ENCODE peak calls at places on chromosomes 11 and 22, in ten cellular contexts. One of them, this sample, is unnamed.

GRCh38 chr11:15106201-15106965 is 8.3 kb upstream of the INSC start:
- DNase-seq in stimulated activated CD4-positive, alpha-beta T cell treated with anti-CD3 and anti-CD28 coated beads, Interleukin-4, amount 100 ng/mL, for 24 hours: no peak
- DNase-seq in thoracic aorta: no peak
- DNase-seq in T1000: no peak
- DNase-seq in CD8-positive, alpha-beta memory T cell: no peak
- DNase-seq in activated CD8-positive, alpha-beta memory T cell treated with anti-CD3 and anti-CD28 coated beads, Interleukin-2, amount 50 U/mL, for 48 hours: no peak
- DNase-seq in nucleus accumbens: no peak
- DNase-seq in cardiac muscle cell: peak
- DNase-seq in stimulated activated naive CD8-positive, alpha-beta T cell treated with anti-CD3 and anti-CD28 coated beads, Interleukin-15, Interleukin-2, amounts not matched to agents 100 U/mL and 50 U/mL, for 24 hours: no peak
- DNase-seq in T-cell: no peak
- DNase-seq in this sample: no peak

GRCh38 chr11:93986716-93987115 is 34.4 kb upstream of the HEPHL1 start:
- DNase-seq in stimulated activated naive CD8-positive, alpha-beta T cell treated with anti-CD3 and anti-CD28 coated beads, Interleukin-15, Interleukin-2, amounts not matched to agents 100 U/mL and 50 U/mL, for 24 hours: no peak
- DNase-seq in activated CD8-positive, alpha-beta memory T cell treated with anti-CD3 and anti-CD28 coated beads, Interleukin-2, amount 50 U/mL, for 48 hours: no peak
- DNase-seq in T-cell: no peak
- DNase-seq in nucleus accumbens: no peak
- DNase-seq in thoracic aorta: no peak
- DNase-seq in T1000: no peak
- DNase-seq in cardiac muscle cell: peak
- DNase-seq in CD8-positive, alpha-beta memory T cell: no peak
- DNase-seq in stimulated activated CD4-positive, alpha-beta T cell treated with anti-CD3 and anti-CD28 coated beads, Interleukin-4, amount 100 ng/mL, for 24 hours: no peak
- DNase-seq in this sample: no peak

GRCh38 chr11:29166306-29166705 is 850.5 kb downstream of the KCNA4 start:
- DNase-seq in thoracic aorta: no peak
- DNase-seq in CD8-positive, alpha-beta memory T cell: no peak
- DNase-seq in T-cell: no peak
- DNase-seq in stimulated activated CD4-positive, alpha-beta T cell treated with anti-CD3 and anti-CD28 coated beads, Interleukin-4, amount 100 ng/mL, for 24 hours: no peak
- DNase-seq in T1000: no peak
- DNase-seq in nucleus accumbens: no peak
- DNase-seq in activated CD8-positive, alpha-beta memory T cell treated with anti-CD3 and anti-CD28 coated beads, Interleukin-2, amount 50 U/mL, for 48 hours: no peak
- DNase-seq in cardiac muscle cell: no peak
- DNase-seq in stimulated activated naive CD8-positive, alpha-beta T cell treated with anti-CD3 and anti-CD28 coated beads, Interleukin-15, Interleukin-2, amounts not matched to agents 100 U/mL and 50 U/mL, for 24 hours: no peak
- DNase-seq in this sample: no peak

GRCh38 chr22:36010090-36010489 is 18.5 kb downstream of the RBFOX2 start:
- DNase-seq in T1000: no peak
- DNase-seq in activated CD8-positive, alpha-beta memory T cell treated with anti-CD3 and anti-CD28 coated beads, Interleukin-2, amount 50 U/mL, for 48 hours: no peak
- DNase-seq in nucleus accumbens: no peak
- DNase-seq in stimulated activated naive CD8-positive, alpha-beta T cell treated with anti-CD3 and anti-CD28 coated beads, Interleukin-15, Interleukin-2, amounts not matched to agents 100 U/mL and 50 U/mL, for 24 hours: no peak
- DNase-seq in cardiac muscle cell: no peak
- DNase-seq in stimulated activated CD4-positive, alpha-beta T cell treated with anti-CD3 and anti-CD28 coated beads, Interleukin-4, amount 100 ng/mL, for 24 hours: no peak
- DNase-seq in thoracic aorta: no peak
- DNase-seq in T-cell: no peak
- DNase-seq in CD8-positive, alpha-beta memory T cell: no peak
- DNase-seq in this sample: peak

GRCh38 chr11:130886704-130887103 is 29.6 kb downstream of the SNX19 start:
- DNase-seq in CD8-positive, alpha-beta memory T cell: no peak
- DNase-seq in stimulated activated naive CD8-positive, alpha-beta T cell treated with anti-CD3 and anti-CD28 coated beads, Interleukin-15, Interleukin-2, amounts not matched to agents 100 U/mL and 50 U/mL, for 24 hours: no peak
- DNase-seq in thoracic aorta: no peak
- DNase-seq in cardiac muscle cell: no peak
- DNase-seq in T1000: no peak
- DNase-seq in activated CD8-positive, alpha-beta memory T cell treated with anti-CD3 and anti-CD28 coated beads, Interleukin-2, amount 50 U/mL, for 48 hours: no peak
- DNase-seq in T-cell: no peak
- DNase-seq in nucleus accumbens: no peak
- DNase-seq in stimulated activated CD4-positive, alpha-beta T cell treated with anti-CD3 and anti-CD28 coated beads, Interleukin-4, amount 100 ng/mL, for 24 hours: no peak
- DNase-seq in this sample: no peak

GRCh38 chr11:32466279-32466915 is 31.1 kb upstream of the WT1 start:
- DNase-seq in stimulated activated naive CD8-positive, alpha-beta T cell treated with anti-CD3 and anti-CD28 coated beads, Interleukin-15, Interleukin-2, amounts not matched to agents 100 U/mL and 50 U/mL, for 24 hours: no peak
- DNase-seq in T-cell: no peak
- DNase-seq in CD8-positive, alpha-beta memory T cell: no peak
- DNase-seq in T1000: no peak
- DNase-seq in cardiac muscle cell: peak
- DNase-seq in nucleus accumbens: no peak
- DNase-seq in stimulated activated CD4-positive, alpha-beta T cell treated with anti-CD3 and anti-CD28 coated beads, Interleukin-4, amount 100 ng/mL, for 24 hours: no peak
- DNase-seq in thoracic aorta: no peak
- DNase-seq in activated CD8-positive, alpha-beta memory T cell treated with anti-CD3 and anti-CD28 coated beads, Interleukin-2, amount 50 U/mL, for 48 hours: no peak
- DNase-seq in this sample: no peak

GRCh38 chr11:31199403-31199802 is 170.1 kb downstream of the DCDC1 start:
- DNase-seq in CD8-positive, alpha-beta memory T cell: no peak
- DNase-seq in activated CD8-positive, alpha-beta memory T cell treated with anti-CD3 and anti-CD28 coated beads, Interleukin-2, amount 50 U/mL, for 48 hours: no peak
- DNase-seq in stimulated activated naive CD8-positive, alpha-beta T cell treated with anti-CD3 and anti-CD28 coated beads, Interleukin-15, Interleukin-2, amounts not matched to agents 100 U/mL and 50 U/mL, for 24 hours: no peak
- DNase-seq in stimulated activated CD4-positive, alpha-beta T cell treated with anti-CD3 and anti-CD28 coated beads, Interleukin-4, amount 100 ng/mL, for 24 hours: no peak
- DNase-seq in T-cell: no peak
- DNase-seq in thoracic aorta: no peak
- DNase-seq in T1000: no peak
- DNase-seq in nucleus accumbens: no peak
- DNase-seq in cardiac muscle cell: no peak
- DNase-seq in this sample: no peak

GRCh38 chr22:25109878-25110595 is 89.6 kb upstream of the CRYBB3 start:
- DNase-seq in stimulated activated naive CD8-positive, alpha-beta T cell treated with anti-CD3 and anti-CD28 coated beads, Interleukin-15, Interleukin-2, amounts not matched to agents 100 U/mL and 50 U/mL, for 24 hours: no peak
- DNase-seq in T-cell: no peak
- DNase-seq in stimulated activated CD4-positive, alpha-beta T cell treated with anti-CD3 and anti-CD28 coated beads, Interleukin-4, amount 100 ng/mL, for 24 hours: no peak
- DNase-seq in thoracic aorta: no peak
- DNase-seq in T1000: no peak
- DNase-seq in nucleus accumbens: no peak
- DNase-seq in CD8-positive, alpha-beta memory T cell: no peak
- DNase-seq in activated CD8-positive, alpha-beta memory T cell treated with anti-CD3 and anti-CD28 coated beads, Interleukin-2, amount 50 U/mL, for 48 hours: no peak
- DNase-seq in cardiac muscle cell: no peak
- DNase-seq in this sample: no peak

GRCh38 chr11:12900496-12900895 is 108.6 kb upstream of the RASSF10 start:
- DNase-seq in nucleus accumbens: no peak
- DNase-seq in stimulated activated naive CD8-positive, alpha-beta T cell treated with anti-CD3 and anti-CD28 coated beads, Interleukin-15, Interleukin-2, amounts not matched to agents 100 U/mL and 50 U/mL, for 24 hours: no peak
- DNase-seq in T-cell: no peak
- DNase-seq in stimulated activated CD4-positive, alpha-beta T cell treated with anti-CD3 and anti-CD28 coated beads, Interleukin-4, amount 100 ng/mL, for 24 hours: no peak
- DNase-seq in cardiac muscle cell: peak
- DNase-seq in CD8-positive, alpha-beta memory T cell: no peak
- DNase-seq in thoracic aorta: no peak
- DNase-seq in T1000: peak
- DNase-seq in activated CD8-positive, alpha-beta memory T cell treated with anti-CD3 and anti-CD28 coated beads, Interleukin-2, amount 50 U/mL, for 48 hours: no peak
- DNase-seq in this sample: no peak

GRCh38 chr11:67178878-67179277 is 59.8 kb downstream of the KDM2A start:
- DNase-seq in stimulated activated CD4-positive, alpha-beta T cell treated with anti-CD3 and anti-CD28 coated beads, Interleukin-4, amount 100 ng/mL, for 24 hours: no peak
- DNase-seq in nucleus accumbens: no peak
- DNase-seq in activated CD8-positive, alpha-beta memory T cell treated with anti-CD3 and anti-CD28 coated beads, Interleukin-2, amount 50 U/mL, for 48 hours: no peak
- DNase-seq in T1000: no peak
- DNase-seq in T-cell: no peak
- DNase-seq in thoracic aorta: no peak
- DNase-seq in stimulated activated naive CD8-positive, alpha-beta T cell treated with anti-CD3 and anti-CD28 coated beads, Interleukin-15, Interleukin-2, amounts not matched to agents 100 U/mL and 50 U/mL, for 24 hours: no peak
- DNase-seq in CD8-positive, alpha-beta memory T cell: no peak
- DNase-seq in cardiac muscle cell: peak
- DNase-seq in this sample: no peak

GRCh38 chr11:130475426-130476053 is 27.1 kb downstream of the ADAMTS15 start:
- DNase-seq in thoracic aorta: no peak
- DNase-seq in nucleus accumbens: no peak
- DNase-seq in stimulated activated naive CD8-positive, alpha-beta T cell treated with anti-CD3 and anti-CD28 coated beads, Interleukin-15, Interleukin-2, amounts not matched to agents 100 U/mL and 50 U/mL, for 24 hours: no peak
- DNase-seq in activated CD8-positive, alpha-beta memory T cell treated with anti-CD3 and anti-CD28 coated beads, Interleukin-2, amount 50 U/mL, for 48 hours: no peak
- DNase-seq in cardiac muscle cell: no peak
- DNase-seq in CD8-positive, alpha-beta memory T cell: no peak
- DNase-seq in T1000: no peak
- DNase-seq in T-cell: no peak
- DNase-seq in stimulated activated CD4-positive, alpha-beta T cell treated with anti-CD3 and anti-CD28 coated beads, Interleukin-4, amount 100 ng/mL, for 24 hours: no peak
- DNase-seq in this sample: no peak

GRCh38 chr11:4448995-4449394 is at the start of gene OR52K2:
- DNase-seq in thoracic aorta: no peak
- DNase-seq in T-cell: no peak
- DNase-seq in cardiac muscle cell: no peak
- DNase-seq in CD8-positive, alpha-beta memory T cell: no peak
- DNase-seq in T1000: no peak
- DNase-seq in nucleus accumbens: no peak
- DNase-seq in activated CD8-positive, alpha-beta memory T cell treated with anti-CD3 and anti-CD28 coated beads, Interleukin-2, amount 50 U/mL, for 48 hours: no peak
- DNase-seq in stimulated activated naive CD8-positive, alpha-beta T cell treated with anti-CD3 and anti-CD28 coated beads, Interleukin-15, Interleukin-2, amounts not matched to agents 100 U/mL and 50 U/mL, for 24 hours: no peak
- DNase-seq in stimulated activated CD4-positive, alpha-beta T cell treated with anti-CD3 and anti-CD28 coated beads, Interleukin-4, amount 100 ng/mL, for 24 hours: no peak
- DNase-seq in this sample: no peak

This sample was measured in glutamatergic neuron.